ENCODE peak calls at places on chromosomes 4 and X, in nine cellular contexts. N is tibial nerve; B is prostate gland; K is fibroblast of pulmonary artery; U is activated CD4-positive, alpha-beta T cell treated with anti-CD3 and anti-CD28 coated beads, Interleukin-2, amount 50 U/mL, for 4 hours; X is PC-9; G is D341Med; Y is GM12865; R is kidney epithelial cell. W is an unnamed sample.

GRCh38 chr4:148857234-148857972 is 415.2 kb upstream of the NR3C2 start:
- DNase-seq in R (peak; percentile 19), B (no peak), U (no peak), N (no peak), G (no peak), K (peak; percentile 21), X (no peak), Y (no peak), W (no peak)

GRCh38 chr4:65559270-65559669 is 111.0 kb downstream of the EPHA5 start:
- DNase-seq in B (no peak), G (no peak), U (no peak), K (no peak), Y (no peak), X (no peak), R (no peak), N (no peak), W (no peak)

GRCh38 chrX:53085661-53086229 is 3.6 kb downstream of the TSPYL2 start:
- DNase-seq in Y (no peak), K (no peak), X (no peak), U (no peak), R (no peak), N (no peak), G (no peak), B (no peak), W (no peak)

GRCh38 chr4:148651991-148652390 is 209.8 kb upstream of the NR3C2 start:
- DNase-seq in G (peak; percentile 70), Y (no peak), B (no peak), U (no peak), N (no peak), X (no peak), R (no peak), K (no peak), W (no peak)

GRCh38 chr4:76654796-76655195 is 219.8 kb downstream of the SHROOM3 start:
- DNase-seq in X (no peak), R (no peak), K (no peak), U (no peak), Y (no peak), N (no peak), B (no peak), G (no peak), W (no peak)

GRCh38 chr4:172042714-172043114 is 229.5 kb downstream of the GALNTL6 start:
- DNase-seq in B (no peak), Y (peak; percentile 4), G (no peak), K (no peak), U (no peak), R (no peak), N (no peak), X (no peak), W (peak; percentile 15)

GRCh38 chr4:107818301-107818910 is 6.3 kb upstream of the SGMS2 start:
- DNase-seq in Y (no peak), R (peak; percentile 32), N (no peak), X (peak; percentile 65), G (no peak), U (no peak), K (no peak), B (no peak), W (no peak)

GRCh38 chr4:188596027-188596426 is 456.8 kb downstream of the TRIML1 start:
- DNase-seq in R (no peak), B (no peak), K (peak; percentile 4), Y (no peak), U (no peak), X (no peak), N (no peak), G (no peak), W (no peak)

GRCh38 chr4:13545394-13545808 is 1.1 kb upstream of the NKX3-2 start:
- DNase-seq in B (no peak), K (no peak), N (no peak), U (no peak), Y (no peak), R (no peak), G (no peak), X (no peak), W (no peak)

GRCh38 chr4:52069566-52069965 is 18.5 kb downstream of the SPATA18 start:
- DNase-seq in K (no peak), G (no peak), N (no peak), X (no peak), U (no peak), R (no peak), B (no peak), Y (no peak), W (no peak)

W was measured in HEK293T.